ENCODE peak calls at places on chromosomes 13 and 19, in ten cellular contexts. W, A, K, Y, E, G, O, D, C and P are unnamed samples.

GRCh38 chr19:20565321-20566018 is at the start of gene ZNF737:
- DNase-seq in W (peak), A (peak), K (peak), Y (peak), E (peak), G (peak), O (peak), D (peak), C (peak), P (peak)

GRCh38 chr13:98536729-98537128 is 40.2 kb downstream of the STK24 start:
- DNase-seq in W (no peak), A (no peak), K (no peak), Y (no peak), E (no peak), G (no peak), O (no peak), D (no peak), C (no peak), P (no peak)

GRCh38 chr13:106916329-106916728 is 348.4 kb upstream of the ARGLU1 start:
- DNase-seq in W (no peak), A (no peak), K (no peak), Y (peak), E (no peak), G (no peak), O (no peak), D (no peak), C (no peak), P (no peak)

GRCh38 chr13:113425931-113426590 is 27.2 kb downstream of the ADPRHL1 start:
- DNase-seq in W (no peak), A (no peak), K (no peak), Y (no peak), E (no peak), G (no peak), O (no peak), D (no peak), C (peak), P (no peak)

GRCh38 chr13:111949311-111949710 is 117.6 kb upstream of the SOX1 start:
- DNase-seq in W (no peak), A (peak), K (no peak), Y (no peak), E (no peak), G (no peak), O (no peak), D (no peak), C (no peak), P (no peak)

GRCh38 chr19:13906525-13906904 is 514 bp downstream of the CC2D1A start:
- DNase-seq in W (no peak), A (peak), K (no peak), Y (peak), E (no peak), G (peak), O (no peak), D (peak), C (no peak), P (no peak)

GRCh38 chr19:8050274-8051096 is 2.1 kb upstream of the CCL25 start:
- DNase-seq in W (peak), A (peak), K (peak), Y (peak), E (peak), G (peak), O (peak), D (peak), C (peak), P (peak)

GRCh38 chr19:45542234-45542668 is 35.0 kb downstream of the VASP start:
- DNase-seq in W (no peak), A (no peak), K (no peak), Y (no peak), E (peak), G (no peak), O (no peak), D (no peak), C (no peak), P (no peak)

GRCh38 chr19:15672580-15673175 is at the start of gene CYP4F12:
- DNase-seq in W (peak), A (peak), K (no peak), Y (peak), E (peak), G (peak), O (no peak), D (no peak), C (no peak), P (no peak)

GRCh38 chr19:45440873-45441654 is 17.3 kb upstream of the ERCC1 start:
- DNase-seq in W (no peak), A (no peak), K (no peak), Y (peak), E (no peak), G (no peak), O (no peak), D (no peak), C (no peak), P (peak)

GRCh38 chr19:54462072-54462712 is 1.4 kb downstream of the LENG9 start:
- DNase-seq in W (no peak), A (peak), K (no peak), Y (no peak), E (no peak), G (no peak), O (no peak), D (no peak), C (no peak), P (no peak)

GRCh38 chr19:4338441-4339350 is at the start of gene STAP2:
- DNase-seq in W (peak), A (peak), K (no peak), Y (no peak), E (peak), G (peak), O (no peak), D (no peak), C (peak), P (peak)

GRCh38 chr13:77724092-77724491 is 26.6 kb downstream of the SLAIN1 start:
- DNase-seq in W (no peak), A (no peak), K (no peak), Y (no peak), E (no peak), G (no peak), O (no peak), D (no peak), C (no peak), P (no peak)

GRCh38 chr13:37168151-37168550 is 62.7 kb upstream of the CSNK1A1L start:
- DNase-seq in W (no peak), A (no peak), K (no peak), Y (peak), E (no peak), G (no peak), O (no peak), D (no peak), C (no peak), P (no peak)

GRCh38 chr13:78603240-78603947 is at the start of gene POU4F1:
- DNase-seq in W (no peak), A (no peak), K (peak), Y (no peak), E (peak), G (no peak), O (peak), D (peak), C (peak), P (peak)

GRCh38 chr13:97506511-97506910 is 72.5 kb downstream of the RAP2A start:
- DNase-seq in W (no peak), A (no peak), K (no peak), Y (peak), E (no peak), G (no peak), O (no peak), D (no peak), C (no peak), P (no peak)
- TF ChIP-seq CTCF in W (no peak), A (no peak), K (no peak), Y (no peak), E (no peak), G (no peak), O (no peak), D (no peak), C (no peak), P (no peak)

GRCh38 chr13:20126460-20127262 is 34.2 kb downstream of the GJA3 start:
- DNase-seq in W (no peak), A (no peak), K (no peak), Y (no peak), E (no peak), G (no peak), O (no peak), D (no peak), C (no peak), P (no peak)

GRCh38 chr13:20128459-20128927 is 32.4 kb downstream of the GJA3 start:
- DNase-seq in W (no peak), A (peak), K (peak), Y (no peak), E (no peak), G (peak), O (no peak), D (no peak), C (peak), P (no peak)

GRCh38 chr13:20127263-20127562 is 33.6 kb downstream of the GJA3 start:
- DNase-seq in W (no peak), A (no peak), K (no peak), Y (no peak), E (peak), G (peak), O (no peak), D (no peak), C (no peak), P (no peak)

GRCh38 chr13:20129076-20129475 is 31.8 kb downstream of the GJA3 start:
- DNase-seq in W (no peak), A (no peak), K (no peak), Y (no peak), E (no peak), G (no peak), O (no peak), D (no peak), C (no peak), P (no peak)

GRCh38 chr13:20127563-20128458 is 33.0 kb downstream of the GJA3 start:
- DNase-seq in W (peak), A (peak), K (peak), Y (peak), E (no peak), G (peak), O (peak), D (peak), C (peak), P (peak)
- TF ChIP-seq CTCF in W (no peak), A (peak), K (peak), Y (peak), E (peak), G (peak), O (no peak), D (peak), C (no peak), P (no peak)

GRCh38 chr19:41253660-41254059 is 10.5 kb upstream of the HNRNPUL1 start:
- DNase-seq in W (no peak), A (no peak), K (no peak), Y (no peak), E (no peak), G (no peak), O (no peak), D (no peak), C (no peak), P (no peak)
- TF ChIP-seq CTCF in W (no peak), A (no peak), K (no peak), Y (no peak), E (no peak), G (no peak), O (no peak), D (no peak), C (no peak), P (no peak)

DNA sequence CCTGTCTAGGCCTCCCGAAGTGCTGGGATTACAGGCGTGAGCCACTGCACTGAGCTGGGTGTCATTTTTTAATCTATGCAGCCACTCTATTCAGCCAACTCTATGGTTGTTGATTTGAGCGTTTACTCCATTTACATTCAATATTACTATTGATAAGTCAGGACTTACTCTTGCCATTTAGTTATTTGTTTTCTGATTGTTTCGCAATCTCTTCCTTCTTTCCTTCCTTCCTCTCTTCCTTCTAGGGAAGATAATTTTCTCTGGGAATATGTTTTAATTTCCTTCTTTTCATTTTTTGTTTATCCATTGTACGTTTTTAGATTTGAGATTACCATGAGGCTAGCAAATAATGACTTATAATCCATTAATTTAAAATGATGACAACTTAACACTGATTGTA is 2056.0 kb downstream of the OLFM4 start:
- DNase-seq in W (no peak), A (no peak), K (no peak), Y (no peak), E (no peak), G (no peak), O (no peak), D (no peak), C (no peak), P (no peak)
- TF ChIP-seq CTCF in W (no peak), A (no peak), K (no peak), Y (no peak), E (no peak), G (no peak), O (no peak), D (no peak), C (no peak), P (no peak)

DNA sequence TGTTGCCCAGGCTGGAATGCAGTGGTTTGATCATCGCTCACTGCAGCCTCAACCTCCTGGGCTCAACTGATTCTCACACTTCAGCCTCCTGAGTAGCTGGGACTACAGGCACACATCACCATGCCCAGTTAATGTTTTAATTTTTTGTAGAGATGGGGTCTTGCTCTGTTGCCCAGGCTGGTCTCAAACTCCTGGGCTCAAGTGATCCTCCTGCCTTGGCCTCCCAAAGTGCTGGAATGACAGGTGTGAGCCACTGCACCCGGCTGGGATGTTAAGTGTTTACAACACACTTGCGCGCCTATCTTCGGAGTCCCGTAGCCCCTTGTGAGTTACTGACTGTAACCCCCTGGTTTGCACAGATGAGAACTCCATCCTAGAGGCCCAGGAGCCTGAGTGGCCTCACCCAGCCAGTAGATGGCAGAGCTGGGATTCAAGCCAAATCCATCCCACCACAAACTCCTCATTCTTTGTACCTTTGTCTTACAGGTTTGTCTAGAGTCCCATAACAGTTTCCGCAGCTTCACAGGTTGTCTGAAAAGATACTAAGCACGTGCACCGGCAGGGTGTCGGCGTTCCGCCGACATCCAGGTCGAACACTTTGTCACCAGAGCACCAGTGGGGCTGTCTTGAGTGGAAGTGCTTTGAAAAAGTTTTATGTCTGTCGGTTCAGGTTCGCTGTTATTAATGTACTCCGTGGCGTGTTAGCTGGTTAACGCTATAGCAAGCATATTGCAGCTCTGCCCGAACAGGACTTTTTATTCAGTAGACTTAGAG is 14.7 kb downstream of the MAG start:
- DNase-seq in W (no peak), A (no peak), K (no peak), Y (no peak), E (peak), G (peak), O (no peak), D (no peak), C (peak), P (peak)
- TF ChIP-seq CTCF in W (no peak), A (no peak), K (peak), Y (no peak), E (peak), G (peak), O (peak), D (no peak), C (peak), P (no peak)

DNA sequence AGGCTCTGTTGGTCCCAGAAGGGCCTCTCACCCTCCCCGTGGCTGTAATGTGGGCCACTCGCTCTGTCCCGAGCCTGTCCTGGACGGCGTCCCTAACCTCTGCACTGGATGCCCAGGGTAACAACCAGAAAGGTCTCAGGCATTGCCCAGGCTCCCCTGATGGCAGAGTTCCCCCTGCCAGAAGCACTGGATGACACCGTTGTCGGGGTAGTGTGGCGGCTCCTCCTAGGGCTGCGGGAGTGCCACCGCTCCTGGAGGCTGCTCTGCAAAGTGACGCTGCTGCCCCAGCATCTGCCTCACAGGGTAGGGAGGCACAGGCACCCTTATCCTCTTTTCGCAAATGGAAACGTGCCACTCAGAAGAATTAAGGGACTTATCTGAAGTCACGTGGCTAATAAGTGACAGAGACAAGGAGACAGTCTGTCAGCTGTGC is 32.0 kb downstream of the MPHOSPH8 start:
- DNase-seq in W (no peak), A (no peak), K (no peak), Y (no peak), E (no peak), G (no peak), O (no peak), D (no peak), C (no peak), P (no peak)
- TF ChIP-seq CTCF in W (no peak), A (no peak), K (no peak), Y (no peak), E (no peak), G (no peak), O (no peak), D (no peak), C (no peak), P (no peak)

DNA sequence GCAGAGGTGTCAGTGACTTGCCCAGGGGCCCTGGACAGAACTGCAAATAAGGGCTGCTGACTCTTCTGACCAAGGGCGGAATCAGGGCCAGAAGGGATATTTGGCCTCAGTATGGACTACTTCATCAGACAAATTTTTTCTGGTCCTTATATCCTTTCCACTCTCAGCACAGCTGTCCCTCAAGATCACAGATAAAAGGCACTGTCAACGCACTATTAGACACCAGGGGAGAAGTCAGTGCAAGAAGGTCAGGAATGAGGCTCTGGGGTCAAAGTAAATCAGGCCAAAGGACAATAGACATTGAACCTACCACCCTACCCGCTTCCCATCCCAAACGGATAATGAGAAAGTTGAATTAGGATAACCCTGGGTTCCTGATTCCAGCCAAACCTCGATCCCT is 657.6 kb downstream of the UQCRFS1 start:
- DNase-seq in W (no peak), A (no peak), K (no peak), Y (no peak), E (no peak), G (no peak), O (no peak), D (no peak), C (no peak), P (no peak)
- TF ChIP-seq CTCF in W (no peak), A (no peak), K (no peak), Y (no peak), E (no peak), G (no peak), O (no peak), D (no peak), C (no peak), P (no peak)